ENCODE peak calls at places on chromosomes 12 and 14, in eight cellular contexts. G is stomach, S is transverse colon, J is K562, M is SK-N-SH, Y is sigmoid colon, F is GM12878, C is suprapubic skin. Z is an unnamed sample. For H3K4me1, the result is how much of the 10 kb centered on the place peaks cover.

GRCh38 chr12:65568517-65568916 is 255.8 kb upstream of the HMGA2 start:
- DNase-seq in F (no peak), S (no peak), M (no peak), G (peak), C (no peak), Y (no peak), J (no peak), Z (no peak)

GRCh38 chr12:75812341-75813018 is 219.1 kb downstream of the PHLDA1 start:
- DNase-seq in G (no peak), S (no peak), F (no peak), Y (no peak), J (no peak), C (no peak), M (peak), Z (no peak)

GRCh38 chr12:52010152-52010622 is 3.4 kb downstream of the TAMALIN start:
- DNase-seq in G (peak), C (peak), J (peak), M (peak), F (no peak), Y (peak), S (peak), Z (no peak)

GRCh38 chr14:68146812-68147211 is 327.2 kb downstream of the RAD51B start:
- DNase-seq in Y (no peak), J (no peak), C (no peak), M (no peak), F (no peak), G (no peak), S (no peak), Z (no peak)

GRCh38 chr12:3122841-3123678 is 45.9 kb downstream of the TSPAN9 start:
- DNase-seq in G (no peak), M (peak), Y (no peak), S (no peak), C (peak), F (no peak), J (no peak), Z (no peak)

GRCh38 chr12:62722971-62723680 is 211.8 kb downstream of the PPM1H start:
- DNase-seq in C (no peak), F (no peak), M (no peak), Y (no peak), S (no peak), G (no peak), J (no peak), Z (no peak)

GRCh38 chr12:68918960-68919359 is 14.0 kb downstream of the CPM start:
- DNase-seq in M (no peak), S (no peak), F (no peak), Y (no peak), C (no peak), J (no peak), G (no peak), Z (no peak)

GRCh38 chr14:50669441-50669986 is 1.4 kb upstream of the SAV1 start:
- DNase-seq in M (no peak), F (no peak), J (no peak), C (no peak), Y (no peak), S (no peak), G (no peak), Z (no peak)

GRCh38 chr12:29743072-29743471 is 40.7 kb downstream of the TMTC1 start:
- DNase-seq in J (no peak), S (no peak), G (no peak), Y (no peak), C (no peak), M (no peak), F (no peak), Z (no peak)

GRCh38 chr12:64746663-64747062 is 12.5 kb downstream of the GNS start:
- DNase-seq in S (no peak), Y (no peak), F (no peak), M (no peak), J (no peak), C (no peak), G (no peak), Z (no peak)

GRCh38 chr12:12563529-12563928 is 866 bp upstream of the DUSP16 start:
- DNase-seq in J (no peak), S (no peak), C (no peak), Y (no peak), F (no peak), M (no peak), G (no peak), Z (no peak)

GRCh38 chr14:101588286-101588975 is 27.1 kb downstream of the DIO3 start:
- DNase-seq in C (no peak), F (no peak), G (no peak), J (no peak), M (peak), S (no peak), Y (no peak), Z (no peak)

GRCh38 chr12:94694732-94695131 is 44.4 kb upstream of the TMCC3 start:
- DNase-seq in G (no peak), Y (no peak), F (no peak), M (no peak), J (no peak), C (no peak), S (no peak), Z (no peak)

GRCh38 chr14:28381656-28382055 is 384.9 kb upstream of the FOXG1 start:
- DNase-seq in Y (no peak), C (no peak), J (no peak), G (no peak), S (no peak), F (no peak), M (no peak), Z (no peak)

GRCh38 chr12:132397934-132398385 is 68.6 kb upstream of the GALNT9 start:
- DNase-seq in Y (peak), G (no peak), F (no peak), J (no peak), M (no peak), S (no peak), C (peak), Z (no peak)

GRCh38 chr14:91367173-91368171 is 50.1 kb downstream of the CCDC88C start:
- DNase-seq in S (peak), C (no peak), F (peak), M (no peak), J (no peak), Y (no peak), G (peak), Z (no peak)

GRCh38 chr12:13962699-13963098 is 18.7 kb downstream of the GRIN2B start:
- DNase-seq in J (peak), G (no peak), S (no peak), F (no peak), M (peak), C (no peak), Y (no peak), Z (no peak)

GRCh38 chr12:81381951-81382350 is 304.1 kb downstream of the ACSS3 start:
- DNase-seq in M (no peak), J (no peak), F (no peak), C (no peak), S (no peak), G (no peak), Y (no peak), Z (no peak)

GRCh38 chr14:92352158-92352985 is 29.4 kb downstream of the SLC24A4 start:
- DNase-seq in F (no peak), M (no peak), J (peak), Y (no peak), S (no peak), C (no peak), G (no peak), Z (no peak)

GRCh38 chr12:77031745-77032144 is 33.6 kb downstream of the E2F7 start:
- DNase-seq in Y (no peak), F (no peak), G (no peak), J (no peak), S (no peak), C (no peak), M (peak), Z (no peak)

GRCh38 chr14:59086241-59086899 is 102.1 kb upstream of the DAAM1 start:
- DNase-seq in Y (no peak), J (no peak), C (no peak), S (no peak), G (no peak), M (peak), F (no peak), Z (no peak)

GRCh38 chr12:108773798-108774788 is 42.8 kb upstream of the CORO1C start:
- DNase-seq in F (no peak), C (peak), S (peak), M (peak), Y (peak), J (no peak), G (peak), Z (peak)

GRCh38 chr14:45426685-45427282 is 173.8 kb upstream of the MIS18BP1 start:
- DNase-seq in Y (no peak), J (peak), F (peak), S (no peak), M (peak), C (no peak), G (no peak), Z (no peak)

GRCh38 chr12:130981156-130981789 is 27.6 kb downstream of the ADGRD1 start:
- DNase-seq in C (no peak), J (no peak), M (no peak), G (no peak), S (no peak), Y (peak), F (no peak), Z (no peak)

GRCh38 chr12:54657048-54657696 is 9.0 kb upstream of the DCD start:
- DNase-seq in Y (no peak), S (no peak), C (no peak), F (no peak), G (peak), M (no peak), J (no peak), Z (peak)

GRCh38 chr12:91139981-91140659 is 28.8 kb upstream of the LUM start:
- DNase-seq in C (no peak), F (no peak), S (no peak), M (no peak), J (no peak), Y (no peak), G (no peak), Z (no peak)

GRCh38 chr12:88258396-88258795 is 116.3 kb downstream of the TMTC3 start:
- DNase-seq in J (no peak), C (no peak), S (no peak), G (no peak), Y (no peak), M (no peak), F (no peak), Z (no peak)

GRCh38 chr14:65156568-65157366 is 54.5 kb upstream of the MAX start:
- DNase-seq in J (no peak), S (peak), Y (no peak), F (peak), C (no peak), M (no peak), G (no peak), Z (no peak)

GRCh38 chr12:60710246-60710645 is 1114.4 kb downstream of the SLC16A7 start:
- DNase-seq in C (no peak), G (peak), Y (no peak), J (no peak), M (no peak), S (no peak), F (no peak), Z (no peak)

GRCh38 chr14:52124791-52125661 is 56.2 kb upstream of the NID2 start:
- DNase-seq in M (no peak), C (no peak), S (no peak), G (no peak), F (no peak), J (no peak), Y (no peak), Z (no peak)

GRCh38 chr14:32426596-32427408 is 97.7 kb downstream of the AKAP6 start:
- DNase-seq in J (no peak), M (peak), F (no peak), G (no peak), S (no peak), C (no peak), Y (no peak), Z (no peak)

GRCh38 chr12:23093488-23093887 is 468.5 kb downstream of the ETNK1 start:
- DNase-seq in G (no peak), Y (no peak), C (no peak), M (no peak), F (no peak), S (no peak), J (no peak), Z (no peak)

GRCh38 chr14:72646861-72647528 is 246.9 kb downstream of the DPF3 start:
- DNase-seq in M (no peak), Y (no peak), J (no peak), C (no peak), S (no peak), F (no peak), G (no peak), Z (peak)

GRCh38 chr14:76203086-76204001 is 51.6 kb downstream of the GPATCH2L start:
- DNase-seq in Y (peak), J (no peak), F (peak), C (no peak), S (no peak), G (no peak), M (no peak), Z (no peak)

GRCh38 chr12:76820888-76821482 is 57.1 kb downstream of the ZDHHC17 start:
- DNase-seq in Y (no peak), M (peak), C (no peak), G (no peak), F (no peak), S (peak), J (peak), Z (no peak)

GRCh38 chr14:99348816-99349609 is 77.0 kb upstream of the BCL11B start:
- DNase-seq in Y (peak), G (no peak), S (no peak), J (no peak), M (no peak), C (peak), F (no peak), Z (no peak)

GRCh38 chr12:106030210-106031175 is 108.3 kb downstream of the NUAK1 start:
- DNase-seq in J (no peak), F (no peak), G (no peak), C (no peak), M (peak), S (no peak), Y (no peak), Z (peak)

GRCh38 chr12:121579981-121580868 is 598 bp downstream of the KDM2B start:
- DNase-seq in S (peak), Y (peak), G (peak), F (no peak), M (peak), J (peak), C (peak), Z (peak)

GRCh38 chr14:99611639-99612038 is 7.6 kb upstream of the CCDC85C start:
- DNase-seq in M (no peak), Y (no peak), C (no peak), J (no peak), F (no peak), S (no peak), G (no peak), Z (no peak)

DNA sequence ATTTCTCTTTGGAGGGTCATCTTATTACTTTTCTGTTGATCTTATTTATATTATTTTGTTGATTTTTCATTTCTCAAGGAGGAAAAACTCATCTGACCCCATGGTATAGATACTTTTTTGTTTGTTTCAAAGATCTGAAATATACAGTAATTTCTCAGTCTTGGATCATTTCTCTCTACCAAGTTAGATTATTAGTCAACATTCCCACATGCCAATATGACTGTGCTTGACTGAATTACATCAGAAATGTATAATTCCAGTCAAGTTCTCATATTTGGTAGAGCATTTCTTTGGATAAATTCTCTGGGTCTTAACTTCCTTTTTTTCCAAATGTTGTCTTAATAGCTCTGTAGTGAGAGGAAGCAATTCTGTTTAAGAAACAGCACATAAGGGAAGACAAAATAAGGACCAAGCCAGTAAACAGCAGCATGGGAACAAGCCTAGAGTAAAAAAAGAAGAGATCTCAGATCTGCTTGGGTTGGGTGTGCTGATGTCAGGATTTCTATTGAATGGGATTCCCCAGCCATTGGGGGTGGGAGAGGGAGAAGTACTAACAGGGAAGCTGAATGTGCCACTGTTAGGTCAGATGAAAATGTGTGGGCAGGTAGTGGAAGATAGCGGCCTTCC is 14.3 kb upstream of the DYRK2 start:
- DNase-seq in G (no peak), C (no peak), Y (no peak), F (no peak), J (no peak), M (no peak), S (no peak), Z (no peak)
- H3K4me1 ChIP-seq in G (under half), C (under half), Y (under half), F (under half), J (under half), M (under half), S (under half), Z (under half)

GRCh38 chr12:31317471-31318397 is 8.2 kb downstream of the SINHCAF start:
- DNase-seq in F (no peak), C (no peak), M (no peak), S (no peak), G (no peak), J (no peak), Y (no peak), Z (no peak)
- TF ChIP-seq POLR2AphosphoS5 in F (no peak), C (no peak), M (no peak), S (no peak), G (no peak), J (no peak), Y (no peak), Z (no peak)

GRCh38 chr14:104695660-104696000 is 6.2 kb downstream of the INF2 start:
- DNase-seq in M (no peak), G (no peak), C (no peak), S (no peak), Y (no peak), F (no peak), J (no peak), Z (no peak)
- TF ChIP-seq EP300 in M (no peak), G (no peak), C (no peak), S (no peak), Y (no peak), F (no peak), J (no peak), Z (no peak)

GRCh38 chr14:56147980-56148901 is 30.0 kb downstream of the PELI2 start:
- DNase-seq in C (no peak), S (no peak), J (no peak), M (no peak), G (no peak), Y (no peak), F (no peak), Z (no peak)

GRCh38 chr14:56153271-56153670 is 35.1 kb downstream of the PELI2 start:
- DNase-seq in G (no peak), F (no peak), S (no peak), Y (no peak), M (no peak), C (no peak), J (no peak), Z (no peak)

GRCh38 chr14:56152221-56152620 is 34.0 kb downstream of the PELI2 start:
- DNase-seq in S (no peak), G (no peak), C (no peak), J (no peak), Y (no peak), M (no peak), F (no peak), Z (no peak)

GRCh38 chr14:56150018-56150417 is 31.8 kb downstream of the PELI2 start:
- DNase-seq in M (no peak), C (no peak), G (no peak), J (no peak), F (no peak), S (no peak), Y (no peak), Z (no peak)

DNA sequence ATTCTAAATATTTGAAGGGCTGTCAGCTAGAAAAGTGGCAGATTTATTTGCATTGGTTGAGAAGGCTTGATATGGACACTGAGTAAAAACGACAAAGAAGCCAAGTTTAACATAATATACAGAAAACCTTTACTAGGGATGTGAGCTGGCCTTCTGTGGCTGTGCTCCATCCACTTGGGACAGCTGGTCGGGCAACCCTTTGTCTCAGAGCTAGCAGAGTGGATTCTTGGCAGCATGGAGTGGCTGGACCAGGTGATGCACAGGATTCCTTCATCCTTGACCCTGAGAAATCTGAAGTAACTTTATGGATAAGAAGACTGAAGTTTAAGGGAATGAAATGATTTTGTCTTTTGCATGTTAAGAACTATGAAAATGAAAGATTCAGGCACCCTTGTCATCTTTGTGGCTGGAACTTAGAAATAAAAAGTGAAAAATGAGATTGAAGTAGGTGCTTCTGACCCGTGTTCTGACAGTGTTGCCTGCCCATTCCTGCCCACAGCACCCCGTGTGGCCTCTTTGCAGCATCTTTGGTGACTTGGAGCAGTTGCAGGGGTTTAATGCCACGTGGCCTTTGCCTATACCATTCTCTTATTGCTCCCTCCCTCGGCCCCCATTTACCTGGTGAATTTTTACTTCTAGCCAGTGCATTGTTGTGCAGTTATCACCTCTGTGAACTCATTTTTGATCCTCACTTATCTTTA is 32.6 kb downstream of the PELI2 start:
- DNase-seq in G (no peak), Y (no peak), F (no peak), S (no peak), M (no peak), C (no peak), J (no peak), Z (no peak)
- H3K4me1 ChIP-seq in G (under half), Y (under half), F (under half), S (under half), M (under half), C (under half), J (under half), Z (half or more)

GRCh38 chr12:57765003-57765697 is 1.7 kb downstream of the CYP27B1 start:
- DNase-seq in C (no peak), S (peak), M (peak), G (peak), Y (no peak), F (no peak), J (no peak), Z (no peak)

GRCh38 chr12:57767317-57767716 is 439 bp upstream of the CYP27B1 start:
- DNase-seq in G (no peak), C (no peak), S (no peak), J (no peak), Y (no peak), M (no peak), F (no peak), Z (no peak)

GRCh38 chr12:57765698-57766463 is 997 bp downstream of the CYP27B1 start:
- DNase-seq in M (peak), S (no peak), J (no peak), F (no peak), Y (no peak), G (no peak), C (no peak), Z (no peak)

GRCh38 chr12:57767876-57768275 is 998 bp upstream of the CYP27B1 start:
- DNase-seq in F (no peak), J (no peak), G (no peak), S (no peak), M (no peak), Y (no peak), C (no peak), Z (no peak)

DNA sequence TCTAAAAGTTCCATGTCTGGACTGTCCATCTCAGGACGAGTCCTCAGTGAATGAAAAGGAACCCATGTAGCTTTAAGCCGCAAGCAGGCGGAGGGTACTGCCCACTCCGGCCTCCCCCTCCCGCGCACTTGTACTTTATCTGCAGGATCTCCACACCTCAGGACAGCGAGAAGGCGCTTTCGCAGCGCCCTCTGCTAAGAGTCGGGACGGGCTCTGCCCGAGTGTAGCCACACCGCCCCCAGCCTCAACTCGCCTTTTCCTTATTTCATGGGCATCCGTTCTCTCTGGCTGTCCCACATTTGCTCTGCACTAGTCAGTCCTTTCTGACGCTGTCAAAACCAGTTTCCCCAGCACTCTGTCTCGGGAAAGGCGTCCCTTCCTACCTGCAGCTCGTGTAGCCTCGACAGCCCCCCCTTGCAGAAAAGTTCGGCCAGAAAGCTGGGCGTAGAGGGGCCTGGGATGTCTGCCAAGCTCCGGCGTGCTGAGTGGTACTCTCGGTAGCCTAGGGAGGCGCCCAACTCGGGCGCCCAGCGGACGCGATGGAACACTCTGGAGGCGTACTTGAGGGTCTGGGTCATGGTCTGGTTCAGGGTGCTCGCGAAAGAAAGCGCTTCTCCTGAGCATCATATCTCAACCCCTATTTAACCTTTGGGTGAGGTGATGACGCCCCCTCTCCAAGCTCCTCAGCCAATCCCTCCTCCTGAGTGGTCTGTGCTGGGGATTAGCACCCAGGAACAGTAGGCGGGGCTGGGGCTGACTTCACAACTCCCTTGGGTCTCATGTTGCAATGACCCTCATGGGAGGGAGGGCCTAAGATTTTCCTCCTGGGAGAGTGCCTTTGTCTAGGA is at the start of gene CYP27B1:
- DNase-seq in C (no peak), M (peak), Y (no peak), S (no peak), G (no peak), F (no peak), J (peak), Z (no peak)
- TF ChIP-seq POLR2AphosphoS5 in C (no peak), M (no peak), Y (no peak), S (no peak), G (no peak), F (no peak), J (peak), Z (no peak)

Z was measured in esophagus muscularis mucosa.